ENCODE peak calls at places on chromosomes 16 and 17, in four cellular contexts. One of them, this sample, is unnamed.
A peak's percentile ranks its signal among the peaks of the same experiment; 100 is the strongest.

GRCh38 chr16:85360323-85361277 is 248.3 kb upstream of the CIBAR2 start:
- DNase-seq in esophagus squamous epithelium: no peak
- DNase-seq in sciatic nerve: no peak
- DNase-seq in amygdala: no peak
- DNase-seq in this sample: no peak

GRCh38 chr17:37098910-37099664 is 150.3 kb downstream of the AATF start:
- DNase-seq in esophagus squamous epithelium: no peak
- DNase-seq in sciatic nerve: no peak
- DNase-seq in amygdala: no peak
- DNase-seq in this sample: no peak

GRCh38 chr17:1548032-1548431 is 14.6 kb downstream of the PITPNA start:
- DNase-seq in esophagus squamous epithelium: no peak
- DNase-seq in sciatic nerve: no peak
- DNase-seq in amygdala: no peak
- DNase-seq in this sample: no peak

GRCh38 chr17:39357978-39358377 is 43.4 kb downstream of the FBXL20 start:
- DNase-seq in esophagus squamous epithelium: no peak
- DNase-seq in sciatic nerve: no peak
- DNase-seq in amygdala: no peak
- DNase-seq in this sample: no peak

GRCh38 chr17:50023520-50023919 is 28.5 kb upstream of the DLX3 start:
- DNase-seq in esophagus squamous epithelium: no peak
- DNase-seq in sciatic nerve: no peak
- DNase-seq in amygdala: no peak
- DNase-seq in this sample: no peak

GRCh38 chr16:17940584-17940983 is 396.0 kb downstream of the NPIPA8 start:
- DNase-seq in esophagus squamous epithelium: no peak
- DNase-seq in sciatic nerve: no peak
- DNase-seq in amygdala: no peak
- DNase-seq in this sample: no peak

GRCh38 chr16:8736123-8736680 is 61.2 kb downstream of the TMEM186 start:
- DNase-seq in esophagus squamous epithelium: no peak
- DNase-seq in sciatic nerve: no peak
- DNase-seq in amygdala: no peak
- DNase-seq in this sample: no peak

GRCh38 chr16:66275795-66276428 is 90.6 kb upstream of the CDH5 start:
- DNase-seq in esophagus squamous epithelium: no peak
- DNase-seq in sciatic nerve: no peak
- DNase-seq in amygdala: no peak
- DNase-seq in this sample: peak; percentile 15

GRCh38 chr17:55774834-55775233 is 24.0 kb downstream of the PCTP start:
- DNase-seq in esophagus squamous epithelium: no peak
- DNase-seq in sciatic nerve: no peak
- DNase-seq in amygdala: no peak
- DNase-seq in this sample: no peak

GRCh38 chr16:86515420-86515779 is 5.1 kb downstream of the FOXF1 start:
- DNase-seq in esophagus squamous epithelium: no peak
- DNase-seq in sciatic nerve: no peak
- DNase-seq in amygdala: no peak
- DNase-seq in this sample: no peak

GRCh38 chr16:71626018-71626857 is at the start of gene MARVELD3:
- DNase-seq in esophagus squamous epithelium: no peak
- DNase-seq in sciatic nerve: peak; percentile 70
- DNase-seq in amygdala: no peak
- DNase-seq in this sample: no peak

GRCh38 chr16:15041260-15042011 is 14.4 kb downstream of the NTAN1 start:
- DNase-seq in esophagus squamous epithelium: no peak
- DNase-seq in sciatic nerve: peak; percentile 91
- DNase-seq in amygdala: peak; percentile 70
- DNase-seq in this sample: no peak

GRCh38 chr16:88856122-88856827 is 472 bp downstream of the GALNS start:
- DNase-seq in esophagus squamous epithelium: no peak
- DNase-seq in sciatic nerve: no peak
- DNase-seq in amygdala: no peak
- DNase-seq in this sample: no peak

GRCh38 chr17:82957469-82957795 is 117.6 kb upstream of the ZNF750 start:
- DNase-seq in esophagus squamous epithelium: no peak
- DNase-seq in sciatic nerve: no peak
- DNase-seq in amygdala: no peak
- DNase-seq in this sample: no peak

GRCh38 chr17:58702708-58703107 is 10.3 kb downstream of the RAD51C start:
- DNase-seq in esophagus squamous epithelium: no peak
- DNase-seq in sciatic nerve: no peak
- DNase-seq in amygdala: no peak
- DNase-seq in this sample: no peak

GRCh38 chr16:54086791-54087190 is 199.8 kb downstream of the IRX3 start:
- DNase-seq in esophagus squamous epithelium: no peak
- DNase-seq in sciatic nerve: no peak
- DNase-seq in amygdala: no peak
- DNase-seq in this sample: no peak

GRCh38 chr16:3474136-3474779 is 21.0 kb downstream of the C16orf90 start:
- DNase-seq in esophagus squamous epithelium: no peak
- DNase-seq in sciatic nerve: no peak
- DNase-seq in amygdala: no peak
- DNase-seq in this sample: no peak

GRCh38 chr17:31078290-31078689 is 16.5 kb upstream of the NF1 start:
- DNase-seq in esophagus squamous epithelium: no peak
- DNase-seq in sciatic nerve: no peak
- DNase-seq in amygdala: no peak
- DNase-seq in this sample: no peak

GRCh38 chr16:70703041-70703834 is 17.4 kb upstream of the MTSS2 start:
- DNase-seq in esophagus squamous epithelium: no peak
- DNase-seq in sciatic nerve: no peak
- DNase-seq in amygdala: peak; percentile 37
- DNase-seq in this sample: no peak

GRCh38 chr17:17816240-17816814 is 20.5 kb downstream of the SREBF1 start:
- DNase-seq in esophagus squamous epithelium: no peak
- DNase-seq in sciatic nerve: no peak
- DNase-seq in amygdala: no peak
- DNase-seq in this sample: no peak

This sample was measured in nucleus accumbens.